ENCODE peak calls at places on chromosomes 11 and 22, in eight cellular contexts. One of them, this sample, is unnamed.
A peak's percentile ranks its signal among the peaks of the same experiment; 100 is the strongest.

GRCh38 chr11:110903830-110904229 is 191.6 kb upstream of the ARHGAP20 start:
- DNase-seq in kidney: no peak
- DNase-seq in cardiac muscle cell: no peak
- DNase-seq in IMR-90: peak; percentile 75
- DNase-seq in gastrocnemius medialis: no peak
- DNase-seq in neural crest cell: no peak
- DNase-seq in iPS-NIHi11: no peak
- DNase-seq in nephron progenitor cell: no peak
- DNase-seq in this sample: no peak

GRCh38 chr11:3885855-3886254 is 30.4 kb downstream of the STIM1 start:
- DNase-seq in neural crest cell: no peak
- DNase-seq in kidney: no peak
- DNase-seq in cardiac muscle cell: no peak
- DNase-seq in IMR-90: no peak
- DNase-seq in nephron progenitor cell: no peak
- DNase-seq in iPS-NIHi11: no peak
- DNase-seq in gastrocnemius medialis: no peak
- DNase-seq in this sample: no peak

GRCh38 chr11:4919250-4919649 is at the start of gene OR51G2:
- DNase-seq in nephron progenitor cell: no peak
- DNase-seq in iPS-NIHi11: no peak
- DNase-seq in kidney: no peak
- DNase-seq in gastrocnemius medialis: no peak
- DNase-seq in IMR-90: no peak
- DNase-seq in cardiac muscle cell: no peak
- DNase-seq in neural crest cell: no peak
- DNase-seq in this sample: no peak

GRCh38 chr11:20310137-20310536 is 53.4 kb upstream of the HTATIP2 start:
- DNase-seq in neural crest cell: no peak
- DNase-seq in kidney: no peak
- DNase-seq in gastrocnemius medialis: no peak
- DNase-seq in IMR-90: no peak
- DNase-seq in iPS-NIHi11: no peak
- DNase-seq in nephron progenitor cell: no peak
- DNase-seq in cardiac muscle cell: no peak
- DNase-seq in this sample: no peak

GRCh38 chr11:100715163-100715792 is 28.2 kb downstream of the ARHGAP42 start:
- DNase-seq in kidney: no peak
- DNase-seq in nephron progenitor cell: no peak
- DNase-seq in iPS-NIHi11: no peak
- DNase-seq in gastrocnemius medialis: no peak
- DNase-seq in neural crest cell: no peak
- DNase-seq in IMR-90: no peak
- DNase-seq in cardiac muscle cell: no peak
- DNase-seq in this sample: no peak

GRCh38 chr11:69388661-69389060 is 92.8 kb upstream of the LINC01488 start:
- DNase-seq in cardiac muscle cell: no peak
- DNase-seq in iPS-NIHi11: no peak
- DNase-seq in IMR-90: no peak
- DNase-seq in neural crest cell: no peak
- DNase-seq in gastrocnemius medialis: no peak
- DNase-seq in nephron progenitor cell: no peak
- DNase-seq in kidney: no peak
- DNase-seq in this sample: no peak

GRCh38 chr22:20438066-20438677 is 547 bp upstream of the SCARF2 start:
- DNase-seq in gastrocnemius medialis: no peak
- DNase-seq in nephron progenitor cell: no peak
- DNase-seq in cardiac muscle cell: peak; percentile 45
- DNase-seq in IMR-90: peak; percentile 45
- DNase-seq in kidney: peak; percentile 88
- DNase-seq in neural crest cell: no peak
- DNase-seq in iPS-NIHi11: peak; percentile 62
- DNase-seq in this sample: no peak

GRCh38 chr22:38986629-38987028 is 4.5 kb downstream of the APOBEC3B start:
- DNase-seq in nephron progenitor cell: no peak
- DNase-seq in IMR-90: no peak
- DNase-seq in neural crest cell: no peak
- DNase-seq in iPS-NIHi11: no peak
- DNase-seq in kidney: peak; percentile 57
- DNase-seq in cardiac muscle cell: no peak
- DNase-seq in gastrocnemius medialis: no peak
- DNase-seq in this sample: no peak

GRCh38 chr11:66546368-66546965 is at the start of gene ACTN3:
- DNase-seq in IMR-90: no peak
- DNase-seq in iPS-NIHi11: peak; percentile 86
- DNase-seq in kidney: peak; percentile 80
- DNase-seq in neural crest cell: no peak
- DNase-seq in gastrocnemius medialis: peak; percentile 27
- DNase-seq in cardiac muscle cell: peak; percentile 92
- DNase-seq in nephron progenitor cell: peak; percentile 64
- DNase-seq in this sample: no peak

GRCh38 chr22:37457093-37457893 is 28.9 kb downstream of the MFNG start:
- DNase-seq in cardiac muscle cell: peak; percentile 81
- DNase-seq in IMR-90: peak; percentile 48
- DNase-seq in kidney: peak; percentile 88
- DNase-seq in gastrocnemius medialis: no peak
- DNase-seq in nephron progenitor cell: peak; percentile 90
- DNase-seq in iPS-NIHi11: peak; percentile 92
- DNase-seq in neural crest cell: peak; percentile 85
- DNase-seq in this sample: peak; percentile 84

GRCh38 chr11:107856981-107857517 is 1.5 kb downstream of the SLC35F2 start:
- DNase-seq in neural crest cell: no peak
- DNase-seq in nephron progenitor cell: no peak
- DNase-seq in kidney: no peak
- DNase-seq in cardiac muscle cell: no peak
- DNase-seq in gastrocnemius medialis: no peak
- DNase-seq in iPS-NIHi11: no peak
- DNase-seq in IMR-90: no peak
- DNase-seq in this sample: no peak

GRCh38 chr22:49531533-49531895 is 296.2 kb downstream of the BRD1 start:
- DNase-seq in neural crest cell: no peak
- DNase-seq in kidney: peak; percentile 29
- DNase-seq in nephron progenitor cell: no peak
- DNase-seq in gastrocnemius medialis: no peak
- DNase-seq in IMR-90: no peak
- DNase-seq in cardiac muscle cell: no peak
- DNase-seq in iPS-NIHi11: no peak
- DNase-seq in this sample: no peak

GRCh38 chr11:36404831-36405230 is 105.2 kb downstream of the TRAF6 start:
- DNase-seq in IMR-90: peak; percentile 28
- DNase-seq in iPS-NIHi11: no peak
- DNase-seq in gastrocnemius medialis: no peak
- DNase-seq in kidney: no peak
- DNase-seq in neural crest cell: no peak
- DNase-seq in nephron progenitor cell: no peak
- DNase-seq in cardiac muscle cell: no peak
- DNase-seq in this sample: no peak

GRCh38 chr22:37533995-37534394 is 14.8 kb upstream of the CARD10 start:
- DNase-seq in kidney: no peak
- DNase-seq in iPS-NIHi11: no peak
- DNase-seq in IMR-90: peak; percentile 88
- DNase-seq in cardiac muscle cell: no peak
- DNase-seq in gastrocnemius medialis: no peak
- DNase-seq in neural crest cell: no peak
- DNase-seq in nephron progenitor cell: no peak
- DNase-seq in this sample: no peak

GRCh38 chr11:129440028-129440630 is 64.5 kb downstream of the BARX2 start:
- DNase-seq in cardiac muscle cell: no peak
- DNase-seq in gastrocnemius medialis: no peak
- DNase-seq in kidney: peak; percentile 82
- DNase-seq in neural crest cell: no peak
- DNase-seq in nephron progenitor cell: peak; percentile 52
- DNase-seq in IMR-90: no peak
- DNase-seq in iPS-NIHi11: peak; percentile 37
- DNase-seq in this sample: no peak

GRCh38 chr11:45105233-45105992 is 41.0 kb upstream of the PRDM11 start:
- DNase-seq in kidney: peak; percentile 90
- DNase-seq in iPS-NIHi11: peak; percentile 91
- DNase-seq in gastrocnemius medialis: peak; percentile 47
- DNase-seq in neural crest cell: peak; percentile 80
- DNase-seq in nephron progenitor cell: peak; percentile 88
- DNase-seq in cardiac muscle cell: peak; percentile 92
- DNase-seq in IMR-90: peak; percentile 65
- DNase-seq in this sample: peak; percentile 57

GRCh38 chr11:129374993-129375721 is 491 bp upstream of the BARX2 start:
- DNase-seq in iPS-NIHi11: peak; percentile 52
- DNase-seq in IMR-90: no peak
- DNase-seq in nephron progenitor cell: peak; percentile 54
- DNase-seq in cardiac muscle cell: peak; percentile 46
- DNase-seq in gastrocnemius medialis: no peak
- DNase-seq in kidney: peak; percentile 80
- DNase-seq in neural crest cell: no peak
- DNase-seq in this sample: no peak

GRCh38 chr11:10975287-10975721 is 117.5 kb upstream of the ZBED5 start:
- DNase-seq in IMR-90: no peak
- DNase-seq in kidney: no peak
- DNase-seq in nephron progenitor cell: no peak
- DNase-seq in gastrocnemius medialis: no peak
- DNase-seq in cardiac muscle cell: no peak
- DNase-seq in iPS-NIHi11: no peak
- DNase-seq in neural crest cell: no peak
- DNase-seq in this sample: no peak

GRCh38 chr11:14230407-14230806 is 128.6 kb downstream of the RRAS2 start:
- DNase-seq in IMR-90: no peak
- DNase-seq in kidney: no peak
- DNase-seq in neural crest cell: no peak
- DNase-seq in iPS-NIHi11: no peak
- DNase-seq in cardiac muscle cell: no peak
- DNase-seq in nephron progenitor cell: no peak
- DNase-seq in gastrocnemius medialis: no peak
- DNase-seq in this sample: no peak

GRCh38 chr22:45521178-45521577 is 18.5 kb downstream of the FBLN1 start:
- DNase-seq in kidney: no peak
- DNase-seq in nephron progenitor cell: no peak
- DNase-seq in gastrocnemius medialis: no peak
- DNase-seq in neural crest cell: no peak
- DNase-seq in IMR-90: no peak
- DNase-seq in iPS-NIHi11: no peak
- DNase-seq in cardiac muscle cell: no peak
- DNase-seq in this sample: no peak

GRCh38 chr11:126007263-126007662 is 55.4 kb downstream of the CDON start:
- DNase-seq in iPS-NIHi11: no peak
- DNase-seq in neural crest cell: no peak
- DNase-seq in kidney: no peak
- DNase-seq in cardiac muscle cell: no peak
- DNase-seq in IMR-90: peak; percentile 35
- DNase-seq in gastrocnemius medialis: no peak
- DNase-seq in nephron progenitor cell: no peak
- DNase-seq in this sample: no peak

GRCh38 chr11:124402326-124402922 is 3.6 kb upstream of the OR8B3 start:
- DNase-seq in cardiac muscle cell: peak; percentile 62
- DNase-seq in iPS-NIHi11: peak; percentile 56
- DNase-seq in kidney: no peak
- DNase-seq in neural crest cell: peak; percentile 62
- DNase-seq in nephron progenitor cell: peak; percentile 61
- DNase-seq in gastrocnemius medialis: no peak
- DNase-seq in IMR-90: peak; percentile 86
- DNase-seq in this sample: peak; percentile 33

GRCh38 chr11:120079750-120080610 is 57.9 kb downstream of the TRIM29 start:
- DNase-seq in IMR-90: no peak
- DNase-seq in cardiac muscle cell: no peak
- DNase-seq in iPS-NIHi11: peak; percentile 76
- DNase-seq in nephron progenitor cell: no peak
- DNase-seq in gastrocnemius medialis: no peak
- DNase-seq in kidney: no peak
- DNase-seq in neural crest cell: no peak
- DNase-seq in this sample: no peak

GRCh38 chr11:100681064-100681502 is 6.0 kb upstream of the ARHGAP42 start:
- DNase-seq in kidney: no peak
- DNase-seq in iPS-NIHi11: peak; percentile 42
- DNase-seq in IMR-90: peak; percentile 34
- DNase-seq in cardiac muscle cell: peak; percentile 29
- DNase-seq in neural crest cell: no peak
- DNase-seq in nephron progenitor cell: peak; percentile 45
- DNase-seq in gastrocnemius medialis: peak; percentile 29
- DNase-seq in this sample: peak; percentile 49

GRCh38 chr11:20093775-20094174 is 66.5 kb downstream of the DBX1 start:
- DNase-seq in nephron progenitor cell: no peak
- DNase-seq in neural crest cell: no peak
- DNase-seq in cardiac muscle cell: no peak
- DNase-seq in iPS-NIHi11: no peak
- DNase-seq in IMR-90: peak; percentile 73
- DNase-seq in kidney: no peak
- DNase-seq in gastrocnemius medialis: no peak
- DNase-seq in this sample: no peak

GRCh38 chr11:10076458-10077141 is 217.4 kb downstream of the SBF2 start:
- DNase-seq in cardiac muscle cell: peak; percentile 52
- DNase-seq in kidney: no peak
- DNase-seq in iPS-NIHi11: peak; percentile 78
- DNase-seq in IMR-90: peak; percentile 63
- DNase-seq in nephron progenitor cell: peak; percentile 31
- DNase-seq in neural crest cell: peak; percentile 4
- DNase-seq in gastrocnemius medialis: no peak
- DNase-seq in this sample: peak; percentile 38

GRCh38 chr22:41021039-41021654 is 70.0 kb downstream of the RBX1 start:
- DNase-seq in gastrocnemius medialis: no peak
- DNase-seq in kidney: peak; percentile 72
- DNase-seq in IMR-90: no peak
- DNase-seq in neural crest cell: no peak
- DNase-seq in cardiac muscle cell: no peak
- DNase-seq in nephron progenitor cell: peak; percentile 9
- DNase-seq in iPS-NIHi11: peak; percentile 39
- DNase-seq in this sample: no peak

GRCh38 chr11:12765428-12765827 is 91.2 kb downstream of the TEAD1 start:
- DNase-seq in iPS-NIHi11: no peak
- DNase-seq in kidney: no peak
- DNase-seq in nephron progenitor cell: no peak
- DNase-seq in cardiac muscle cell: no peak
- DNase-seq in neural crest cell: no peak
- DNase-seq in IMR-90: peak; percentile 60
- DNase-seq in gastrocnemius medialis: no peak
- DNase-seq in this sample: no peak

GRCh38 chr11:128599729-128600128 is 12.4 kb upstream of the ETS1 start:
- DNase-seq in iPS-NIHi11: no peak
- DNase-seq in neural crest cell: no peak
- DNase-seq in kidney: no peak
- DNase-seq in nephron progenitor cell: no peak
- DNase-seq in IMR-90: peak; percentile 91
- DNase-seq in gastrocnemius medialis: no peak
- DNase-seq in cardiac muscle cell: no peak
- DNase-seq in this sample: no peak

GRCh38 chr11:16456366-16456765 is 100.0 kb upstream of the SOX6 start:
- DNase-seq in neural crest cell: no peak
- DNase-seq in kidney: no peak
- DNase-seq in nephron progenitor cell: no peak
- DNase-seq in iPS-NIHi11: no peak
- DNase-seq in cardiac muscle cell: no peak
- DNase-seq in gastrocnemius medialis: peak; percentile 9
- DNase-seq in IMR-90: peak; percentile 11
- DNase-seq in this sample: no peak

GRCh38 chr11:11899401-11899800 is 57.6 kb downstream of the USP47 start:
- DNase-seq in cardiac muscle cell: no peak
- DNase-seq in nephron progenitor cell: no peak
- DNase-seq in gastrocnemius medialis: no peak
- DNase-seq in kidney: no peak
- DNase-seq in neural crest cell: no peak
- DNase-seq in IMR-90: no peak
- DNase-seq in iPS-NIHi11: peak; percentile 8
- DNase-seq in this sample: no peak

GRCh38 chr11:68950268-68950667 is 30.5 kb downstream of the MRGPRD start:
- DNase-seq in IMR-90: no peak
- DNase-seq in cardiac muscle cell: peak; percentile 30
- DNase-seq in gastrocnemius medialis: no peak
- DNase-seq in iPS-NIHi11: peak; percentile 86
- DNase-seq in nephron progenitor cell: no peak
- DNase-seq in kidney: no peak
- DNase-seq in neural crest cell: peak; percentile 16
- DNase-seq in this sample: no peak

GRCh38 chr11:61688368-61689163 is 8.4 kb downstream of the DAGLA start:
- DNase-seq in iPS-NIHi11: no peak
- DNase-seq in nephron progenitor cell: no peak
- DNase-seq in IMR-90: no peak
- DNase-seq in neural crest cell: no peak
- DNase-seq in gastrocnemius medialis: peak; percentile 56
- DNase-seq in kidney: peak; percentile 72
- DNase-seq in cardiac muscle cell: no peak
- DNase-seq in this sample: no peak

GRCh38 chr11:118612378-118612777 is 5.0 kb downstream of the PHLDB1 start:
- DNase-seq in iPS-NIHi11: no peak
- DNase-seq in kidney: peak; percentile 77
- DNase-seq in cardiac muscle cell: no peak
- DNase-seq in neural crest cell: no peak
- DNase-seq in nephron progenitor cell: no peak
- DNase-seq in IMR-90: peak; percentile 23
- DNase-seq in gastrocnemius medialis: no peak
- DNase-seq in this sample: no peak